ENCODE peak calls at places on chromosomes 3 and 15, in four cellular contexts. Q is HepG2, R is spleen, O is ovary. N is an unnamed sample.

GRCh38 chr3:32325957-32326356 is 65.7 kb upstream of the CMTM7 start:
- DNase-seq in R (no peak), O (no peak), Q (no peak), N (no peak)

GRCh38 chr3:187788984-187789857 is 44.0 kb upstream of the BCL6 start:
- DNase-seq in O (no peak), R (no peak), Q (no peak), N (no peak)

GRCh38 chr3:67009716-67010115 is 11.6 kb downstream of the KBTBD8 start:
- DNase-seq in O (no peak), R (no peak), Q (no peak), N (no peak)

GRCh38 chr3:18649666-18650363 is 224.7 kb upstream of the SATB1 start:
- DNase-seq in Q (no peak), O (no peak), R (no peak), N (no peak)

GRCh38 chr3:118970819-118971218 is 63.8 kb downstream of the IGSF11 start:
- DNase-seq in O (no peak), R (peak), Q (no peak), N (no peak)

GRCh38 chr3:31862861-31863260 is 118.2 kb downstream of the OSBPL10 start:
- DNase-seq in O (no peak), R (no peak), Q (no peak), N (no peak)

GRCh38 chr3:184582998-184583344 is 21.4 kb downstream of the EPHB3 start:
- DNase-seq in O (no peak), R (no peak), Q (no peak), N (no peak)

GRCh38 chr3:61624300-61624699 is 62.9 kb downstream of the PTPRG start:
- DNase-seq in R (no peak), Q (no peak), O (no peak), N (no peak)

GRCh38 chr15:68842958-68843357 is 22.3 kb upstream of the ANP32A start:
- DNase-seq in Q (no peak), O (no peak), R (no peak), N (no peak)

GRCh38 chr3:16467368-16467767 is 46.1 kb downstream of the RFTN1 start:
- DNase-seq in Q (no peak), O (no peak), R (peak), N (no peak)
- TF ChIP-seq POLR2A in Q (no peak), O (no peak), R (no peak), N (no peak)

DNA sequence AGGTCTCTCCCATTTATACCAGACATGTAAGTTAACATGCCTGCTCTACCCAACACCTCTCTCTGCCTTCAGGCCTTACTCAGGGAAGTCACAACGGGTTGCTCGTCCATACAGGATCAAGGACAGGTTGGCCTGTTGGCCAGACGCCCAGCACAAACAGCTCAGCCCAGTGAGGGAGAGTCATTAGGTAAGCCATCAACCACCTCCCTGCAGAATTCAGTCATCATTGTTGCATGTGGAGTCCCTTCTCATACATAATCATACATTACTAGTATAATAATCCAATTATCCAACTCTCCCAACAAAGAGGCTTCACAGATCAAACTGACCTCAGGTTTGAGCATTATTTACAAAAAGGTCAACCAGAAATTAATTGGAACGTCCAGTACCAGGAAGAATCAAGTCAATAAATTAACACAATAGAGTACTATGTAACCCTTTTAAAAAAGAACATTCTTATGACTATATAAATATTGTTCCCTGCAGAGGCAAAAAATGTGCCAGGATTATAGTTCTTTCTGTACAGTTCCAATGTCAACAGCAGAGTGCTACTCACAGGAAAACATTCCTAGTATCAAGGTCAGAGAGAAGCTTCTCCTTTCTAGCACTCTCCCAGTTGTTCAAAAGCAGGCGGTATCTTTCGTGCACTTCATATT is 33.2 kb downstream of the HOMER2 start:
- DNase-seq in R (peak), Q (peak), O (peak), N (no peak)
- TF ChIP-seq POLR2A in R (no peak), Q (no peak), O (no peak), N (no peak)

DNA sequence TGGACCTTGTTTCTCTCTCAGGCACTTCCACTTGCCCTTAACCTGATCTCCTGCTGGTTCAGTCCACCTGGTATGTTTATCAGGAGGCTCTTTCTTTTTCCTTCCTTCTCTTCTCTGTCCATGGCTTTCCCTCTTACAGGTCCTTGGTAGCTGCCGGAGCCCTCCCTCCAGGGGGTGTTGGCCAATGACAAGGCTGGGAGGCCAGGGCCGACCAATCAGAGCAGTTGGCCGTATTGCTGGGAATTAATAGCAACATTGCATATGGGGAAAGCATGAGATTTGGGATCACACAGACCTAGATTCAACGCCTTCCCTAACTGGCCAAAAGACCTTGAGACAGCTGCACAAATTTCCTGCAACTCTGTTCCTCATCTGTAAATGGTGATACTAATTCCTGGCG is 62.4 kb downstream of the CEMIP start:
- DNase-seq in Q (peak), R (no peak), O (no peak), N (no peak)
- TF ChIP-seq POLR2A in Q (no peak), R (no peak), O (no peak), N (no peak)

DNA sequence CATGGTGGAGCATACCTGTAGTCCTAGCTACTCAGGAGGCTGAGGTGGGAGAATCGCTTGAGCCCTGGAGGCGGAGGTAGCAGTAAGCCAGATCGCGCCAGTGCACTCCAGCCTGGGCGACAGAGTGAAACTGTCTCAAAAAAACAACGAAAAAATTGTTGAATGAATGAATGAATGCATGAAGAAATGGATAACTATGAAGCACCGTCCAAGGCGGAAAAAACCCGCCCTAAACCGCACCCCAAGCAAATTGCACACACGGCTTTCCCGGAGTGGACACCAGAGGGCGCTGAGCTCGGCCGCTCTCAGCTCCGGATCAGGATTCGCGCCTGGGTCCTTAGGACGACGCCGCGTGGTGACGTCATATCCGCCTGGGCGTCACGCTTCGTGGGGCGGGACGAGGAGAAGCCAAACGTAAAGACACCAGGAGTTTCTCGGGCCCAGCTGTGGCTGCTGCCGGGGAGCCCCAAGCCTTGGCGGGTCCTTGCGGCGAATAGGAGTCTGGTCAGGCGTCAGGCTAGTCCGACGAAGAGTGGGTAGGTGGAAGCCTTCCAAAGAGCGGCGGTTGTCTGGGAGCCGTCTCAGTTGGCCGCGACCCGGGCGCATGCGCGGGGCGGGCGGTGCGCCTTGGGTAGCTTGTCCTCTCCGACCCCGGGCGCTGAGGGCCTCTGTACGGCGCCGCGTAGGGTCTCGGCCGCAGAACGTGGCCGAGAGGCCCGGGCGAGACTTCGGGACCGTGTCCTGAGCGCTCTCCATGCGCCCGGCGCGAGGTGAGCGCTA is at the start of the genes HTD2 and RPP14:
- DNase-seq in R (peak), Q (peak), O (peak), N (peak)
- TF ChIP-seq POLR2A in R (peak), Q (peak), O (peak), N (peak)

GRCh38 chr3:172710709-172711456 is at the start of gene NCEH1:
- DNase-seq in Q (peak), O (peak), R (peak), N (peak)
- TF ChIP-seq POLR2A in Q (peak), O (peak), R (peak), N (peak)

GRCh38 chr3:36941162-36941561 is 3.7 kb downstream of the TRANK1 start:
- DNase-seq in O (no peak), Q (no peak), R (no peak), N (no peak)

GRCh38 chr3:36941658-36942057 is 3.2 kb downstream of the TRANK1 start:
- DNase-seq in R (no peak), Q (no peak), O (no peak), N (no peak)

GRCh38 chr3:36932979-36933378 is 11.9 kb downstream of the TRANK1 start:
- DNase-seq in O (no peak), Q (no peak), R (no peak), N (no peak)

GRCh38 chr3:36933540-36934296 is 11.1 kb downstream of the TRANK1 start:
- DNase-seq in R (no peak), O (no peak), Q (no peak), N (no peak)

DNA sequence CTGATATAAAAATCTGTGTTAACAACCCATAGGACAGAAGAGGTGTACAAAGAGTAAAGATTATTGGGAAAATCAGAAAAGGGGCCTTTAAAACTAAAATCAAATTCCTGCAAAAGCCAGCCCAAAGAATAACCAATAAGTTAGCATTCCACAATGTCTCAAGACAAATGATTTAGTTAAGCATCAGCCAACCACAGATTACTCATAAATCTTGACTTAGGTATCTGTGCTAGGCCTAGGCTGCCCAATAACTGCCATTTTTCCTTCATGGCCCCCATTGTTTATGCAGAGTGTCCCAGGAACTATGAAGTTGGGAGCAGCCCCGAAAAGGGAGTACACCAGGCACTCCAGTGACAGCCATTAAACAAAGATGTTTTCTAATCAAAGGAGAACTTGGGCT is 7.4 kb downstream of the TRANK1 start:
- DNase-seq in R (no peak), Q (no peak), O (no peak), N (no peak)
- TF ChIP-seq POLR2A in R (no peak), Q (no peak), O (no peak), N (no peak)

GRCh38 chr15:76310470-76311070 is 699 bp downstream of the ETFA start:
- DNase-seq in R (no peak), Q (no peak), O (no peak), N (peak)

GRCh38 chr15:76313731-76314130 is 2.5 kb upstream of the ETFA start:
- DNase-seq in O (no peak), Q (no peak), R (no peak), N (no peak)

GRCh38 chr15:76309561-76310330 is 1.5 kb downstream of the ETFA start:
- DNase-seq in Q (no peak), R (no peak), O (no peak), N (no peak)

GRCh38 chr15:76312540-76313174 is 1.4 kb upstream of the ETFA start:
- DNase-seq in R (no peak), Q (peak), O (no peak), N (no peak)

DNA sequence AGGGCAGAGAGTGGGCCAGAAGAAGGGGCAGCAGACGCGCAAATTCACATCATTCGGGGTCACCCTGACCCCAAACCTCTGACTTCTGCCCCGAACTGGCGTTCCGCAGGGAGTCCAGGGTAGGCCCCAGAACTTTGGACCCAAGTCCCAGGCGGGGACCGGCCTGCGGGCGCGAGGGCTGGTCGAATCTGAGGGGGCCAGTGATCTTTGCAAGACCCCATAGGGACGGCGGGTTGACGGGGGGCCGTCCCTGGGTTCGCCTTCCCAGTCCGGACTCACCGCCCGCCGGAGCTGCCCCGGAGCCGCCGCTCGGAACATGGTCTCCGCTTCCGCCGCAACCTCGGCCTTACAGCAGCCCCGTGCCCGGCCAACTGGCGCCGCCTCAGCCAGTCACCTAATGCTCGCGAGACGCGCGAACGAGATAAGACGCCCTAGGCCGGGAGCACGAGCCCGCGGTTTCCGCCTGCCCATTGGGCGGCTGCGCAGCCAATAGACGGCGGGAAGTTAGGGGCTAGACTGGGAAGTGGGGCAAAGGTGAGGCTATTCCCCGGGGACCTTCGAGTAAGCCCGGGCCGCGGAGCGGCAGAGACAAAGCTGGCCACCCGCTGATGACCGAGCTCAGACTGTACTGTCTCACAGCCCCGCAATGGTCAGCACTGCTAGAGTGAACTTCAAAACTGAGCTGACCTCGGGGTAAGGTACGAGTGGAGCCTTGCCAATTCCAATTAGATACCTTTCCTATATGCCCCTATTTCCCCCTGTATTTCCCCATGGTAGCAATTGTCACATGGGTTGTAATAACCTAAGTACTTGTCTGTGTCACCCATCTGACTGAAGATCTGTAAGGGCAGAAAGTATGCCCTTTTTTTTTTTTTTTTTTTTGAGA is at the start of gene ETFA:
- DNase-seq in R (peak), Q (peak), O (peak), N (peak)
- TF ChIP-seq POLR2A in R (peak), Q (peak), O (peak), N (peak)

GRCh38 chr15:89749951-89750559 is 994 bp downstream of the MESP1 start:
- DNase-seq in O (no peak), R (no peak), Q (no peak), N (no peak)

GRCh38 chr15:89749059-89749458 is 2.0 kb downstream of the MESP1 start:
- DNase-seq in Q (no peak), O (no peak), R (no peak), N (no peak)

GRCh38 chr15:89749526-89749925 is 1.5 kb downstream of the MESP1 start:
- DNase-seq in R (no peak), Q (no peak), O (no peak), N (no peak)

GRCh38 chr15:89751748-89752147 is 699 bp upstream of the MESP1 start:
- DNase-seq in R (no peak), Q (no peak), O (no peak), N (no peak)

DNA sequence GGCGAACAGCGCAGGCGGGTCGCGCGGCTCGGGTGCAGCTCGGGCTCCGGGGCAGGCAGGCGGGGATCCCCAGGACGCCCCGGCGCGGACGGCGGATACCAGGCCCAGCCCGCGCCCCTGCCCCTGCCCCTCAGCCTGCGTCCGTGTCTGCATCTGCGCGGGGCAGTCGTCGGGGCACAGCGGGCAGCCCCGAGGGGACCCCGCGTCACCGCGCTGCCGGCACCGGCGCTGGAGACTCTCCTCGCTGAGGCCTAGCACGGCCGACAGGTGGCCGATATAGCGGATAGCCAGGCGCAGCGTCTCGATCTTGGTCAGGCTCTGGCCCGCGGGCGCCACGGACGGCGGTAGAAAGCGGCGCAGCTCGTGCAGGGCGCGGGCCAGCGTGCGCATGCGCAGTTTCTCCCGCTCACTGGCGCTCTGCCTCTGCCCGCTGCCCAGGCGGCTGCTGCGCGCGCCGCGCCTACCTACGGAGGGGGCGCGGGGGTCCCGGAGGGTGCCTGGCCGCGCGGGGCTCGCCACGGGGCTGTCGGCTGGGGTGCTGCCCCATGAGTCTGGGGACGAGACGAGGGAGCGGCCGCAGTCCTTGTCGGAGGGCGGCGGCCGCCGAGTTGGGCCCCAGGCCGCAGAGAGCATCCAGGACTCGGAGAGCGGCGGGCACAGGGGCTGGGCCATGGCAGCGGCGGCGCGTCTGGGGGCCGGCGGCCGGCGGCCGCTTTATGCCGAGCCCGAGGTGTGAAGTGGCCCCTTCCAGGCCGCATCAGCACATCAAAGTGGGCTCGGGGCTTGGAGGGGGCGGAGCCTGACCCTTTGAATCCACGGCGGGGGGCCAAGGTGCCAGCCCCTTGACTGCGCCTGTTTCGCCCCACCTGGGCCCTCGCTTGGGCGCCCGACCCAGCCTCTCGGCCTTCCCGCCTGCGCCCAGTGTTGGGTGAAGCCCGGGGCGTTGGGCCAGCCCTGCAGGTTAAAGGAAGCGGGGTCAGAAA is at the start of gene MESP1:
- DNase-seq in R (peak), O (peak), Q (peak), N (peak)
- TF ChIP-seq POLR2A in R (no peak), O (peak), Q (no peak), N (peak)

GRCh38 chr15:78715930-78716329 is 74.9 kb upstream of the CHRNB4 start:
- DNase-seq in O (no peak), Q (no peak), R (no peak), N (no peak)
- TF ChIP-seq POLR2A in O (no peak), Q (no peak), R (no peak), N (no peak)